ENCODE peak calls at places on chromosome 3, in ten cellular contexts. C, A, D, L, S, G, U, T, V and K are unnamed samples.

GRCh38 chr3:123347691-123348264 is 101.1 kb downstream of the ADCY5 start:
- DNase-seq in C (peak), A (no peak), D (no peak), L (no peak), S (no peak), G (no peak), U (no peak), T (no peak), V (no peak), K (no peak)

GRCh38 chr3:174532216-174532615 is 326.9 kb upstream of the NAALADL2 start:
- DNase-seq in C (no peak), A (no peak), D (no peak), L (no peak), S (no peak), G (no peak), U (no peak), T (no peak), V (no peak), K (no peak)

GRCh38 chr3:125052671-125053303 is 3.0 kb downstream of the HEG1 start:
- DNase-seq in C (no peak), A (peak), D (no peak), L (no peak), S (no peak), G (no peak), U (peak), T (no peak), V (no peak), K (no peak)

GRCh38 chr3:176274161-176274560 is 923.1 kb downstream of the TBL1XR1 start:
- DNase-seq in C (no peak), A (no peak), D (no peak), L (no peak), S (no peak), G (no peak), U (no peak), T (no peak), V (no peak), K (no peak)

GRCh38 chr3:128237348-128238099 is 84.2 kb downstream of the EEFSEC start:
- DNase-seq in C (no peak), A (no peak), D (no peak), L (no peak), S (no peak), G (no peak), U (no peak), T (no peak), V (peak), K (no peak)

GRCh38 chr3:36786921-36787890 is 22.9 kb upstream of the DCLK3 start:
- DNase-seq in C (peak), A (peak), D (no peak), L (no peak), S (no peak), G (no peak), U (no peak), T (no peak), V (no peak), K (peak)

GRCh38 chr3:179146911-179147570 is 1.1 kb upstream of the PIK3CA start:
- DNase-seq in C (no peak), A (peak), D (peak), L (peak), S (no peak), G (no peak), U (peak), T (no peak), V (no peak), K (peak)

GRCh38 chr3:155870133-155870944 is at the start of gene GMPS:
- DNase-seq in C (peak), A (peak), D (peak), L (peak), S (peak), G (peak), U (peak), T (peak), V (peak), K (peak)

GRCh38 chr3:189781384-189781783 is 150.2 kb downstream of the TP63 start:
- DNase-seq in C (no peak), A (no peak), D (no peak), L (no peak), S (no peak), G (no peak), U (no peak), T (no peak), V (no peak), K (no peak)

GRCh38 chr3:187947927-187948682 is 202.8 kb upstream of the BCL6 start:
- DNase-seq in C (no peak), A (no peak), D (no peak), L (no peak), S (no peak), G (no peak), U (no peak), T (no peak), V (no peak), K (no peak)

GRCh38 chr3:159685801-159686200 is 302.8 kb upstream of the IL12A start:
- DNase-seq in C (no peak), A (no peak), D (no peak), L (no peak), S (no peak), G (no peak), U (no peak), T (no peak), V (no peak), K (no peak)

GRCh38 chr3:129892486-129892856 is 1.0 kb downstream of the TMCC1 start:
- DNase-seq in C (no peak), A (no peak), D (no peak), L (no peak), S (no peak), G (no peak), U (no peak), T (no peak), V (no peak), K (no peak)

GRCh38 chr3:113243846-113244245 is 32.5 kb downstream of the BOC start:
- DNase-seq in C (no peak), A (no peak), D (no peak), L (no peak), S (no peak), G (no peak), U (no peak), T (no peak), V (no peak), K (peak)

GRCh38 chr3:106619-107018 is 89.9 kb upstream of the CHL1 start:
- DNase-seq in C (no peak), A (no peak), D (no peak), L (no peak), S (no peak), G (no peak), U (no peak), T (no peak), V (no peak), K (no peak)

GRCh38 chr3:4740397-4741105 is 238.7 kb upstream of the BHLHE40 start:
- DNase-seq in C (no peak), A (no peak), D (no peak), L (no peak), S (no peak), G (no peak), U (no peak), T (no peak), V (no peak), K (peak)

GRCh38 chr3:78969483-78969882 is 798.3 kb downstream of the ROBO1 start:
- DNase-seq in C (no peak), A (no peak), D (no peak), L (no peak), S (no peak), G (no peak), U (no peak), T (no peak), V (peak), K (no peak)

GRCh38 chr3:8767667-8768363 is 1.6 kb downstream of the OXTR start:
- DNase-seq in C (no peak), A (no peak), D (no peak), L (no peak), S (no peak), G (no peak), U (peak), T (no peak), V (no peak), K (no peak)

GRCh38 chr3:126540342-126540849 is 16.4 kb downstream of the CHST13 start:
- DNase-seq in C (peak), A (peak), D (no peak), L (no peak), S (no peak), G (no peak), U (no peak), T (no peak), V (no peak), K (peak)

GRCh38 chr3:29642393-29643033 is 361.6 kb downstream of the RBMS3 start:
- DNase-seq in C (peak), A (no peak), D (peak), L (no peak), S (no peak), G (no peak), U (peak), T (no peak), V (peak), K (no peak)

GRCh38 chr3:177443469-177443868 is 246.2 kb upstream of the TBL1XR1 start:
- DNase-seq in C (no peak), A (no peak), D (no peak), L (no peak), S (no peak), G (no peak), U (no peak), T (no peak), V (peak), K (no peak)

GRCh38 chr3:160450846-160451245 is 1.3 kb upstream of the TRIM59 start:
- DNase-seq in C (no peak), A (no peak), D (no peak), L (no peak), S (no peak), G (no peak), U (no peak), T (no peak), V (no peak), K (no peak)

GRCh38 chr3:61882253-61882652 is 320.9 kb downstream of the PTPRG start:
- DNase-seq in C (no peak), A (no peak), D (no peak), L (no peak), S (no peak), G (no peak), U (no peak), T (no peak), V (no peak), K (no peak)